ENCODE peak calls at places on chromosomes 13 and 19, in four cellular contexts. G, M, P and Y are unnamed samples.

GRCh38 chr13:72104656-72105180 is 237.7 kb upstream of the DACH1 start:
- DNase-seq in M (no peak), G (no peak), P (no peak), Y (no peak)

GRCh38 chr13:80555796-80556195 is 214.9 kb upstream of the SPRY2 start:
- DNase-seq in G (no peak), P (no peak), M (no peak), Y (no peak)

GRCh38 chr13:76885203-76886004 is 801 bp downstream of the KCTD12 start:
- DNase-seq in P (no peak), M (peak; percentile 81), G (peak; percentile 13), Y (no peak)

GRCh38 chr13:100131863-100132574 is 43.1 kb downstream of the PCCA start:
- DNase-seq in M (peak; percentile 23), G (no peak), P (no peak), Y (no peak)

GRCh38 chr13:109146912-109147624 is 517.7 kb downstream of the MYO16 start:
- DNase-seq in P (no peak), M (peak; percentile 45), G (no peak), Y (no peak)

GRCh38 chr13:101406787-101407186 is 9.5 kb downstream of the NALCN start:
- DNase-seq in G (no peak), M (no peak), P (no peak), Y (no peak)

GRCh38 chr19:53871448-53871847 is 3.8 kb downstream of the MYADM start:
- DNase-seq in P (no peak), G (no peak), M (no peak), Y (no peak)

GRCh38 chr19:13044160-13044853 is 49.0 kb downstream of the NFIX start:
- DNase-seq in M (no peak), P (no peak), G (no peak), Y (no peak)

GRCh38 chr13:110380359-110381028 is 73.4 kb downstream of the COL4A2 start:
- DNase-seq in P (no peak), G (no peak), M (no peak), Y (no peak)

GRCh38 chr13:89660752-89661151 is 1686.7 kb upstream of the MIR17HG start:
- DNase-seq in G (no peak), M (no peak), P (no peak), Y (no peak)

GRCh38 chr13:24683833-24684599 is 3.8 kb downstream of the ATP12A start:
- DNase-seq in G (no peak), M (peak; percentile 91), P (no peak), Y (peak; percentile 45)

GRCh38 chr19:29965529-29965928 is 23.5 kb downstream of the URI1 start:
- DNase-seq in M (no peak), P (no peak), G (no peak), Y (no peak)

GRCh38 chr13:30978981-30979956 is 46.8 kb downstream of the TEX26 start:
- DNase-seq in P (no peak), G (peak; percentile 85), M (peak; percentile 29), Y (no peak)

GRCh38 chr19:30423481-30423880 is 51.3 kb downstream of the ZNF536 start:
- DNase-seq in M (peak; percentile 83), P (no peak), G (no peak), Y (no peak)

GRCh38 chr19:9806781-9807180 is 12.1 kb downstream of the FBXL12 start:
- DNase-seq in M (no peak), G (no peak), P (no peak), Y (no peak)

GRCh38 chr13:110923086-110923485 is 8.2 kb upstream of the ANKRD10 start:
- DNase-seq in M (no peak), G (no peak), P (no peak), Y (no peak)

GRCh38 chr13:83881031-83881727 is 1.1 kb downstream of the SLITRK1 start:
- DNase-seq in P (no peak), G (no peak), M (no peak), Y (no peak)

GRCh38 chr19:2461751-2462634 is 5.2 kb upstream of the LMNB2 start:
- DNase-seq in M (peak; percentile 92), P (no peak), G (no peak), Y (peak; percentile 59)

GRCh38 chr19:4012092-4012974 is 4.8 kb downstream of the PIAS4 start:
- DNase-seq in G (no peak), P (no peak), M (peak; percentile 10), Y (no peak)

GRCh38 chr19:10461047-10461949 is 41.0 kb downstream of the PDE4A start:
- DNase-seq in P (peak; percentile 60), G (peak; percentile 90), M (peak; percentile 99), Y (peak; percentile 96)

GRCh38 chr13:29428310-29428991 is 167.0 kb downstream of the SLC7A1 start:
- DNase-seq in M (peak; percentile 68), P (no peak), G (peak; percentile 25), Y (peak; percentile 11)

GRCh38 chr13:94324409-94325147 is 154.9 kb downstream of the DCT start:
- DNase-seq in P (no peak), M (no peak), G (no peak), Y (no peak)

GRCh38 chr13:63999614-64000013 is 2584.0 kb upstream of the PCDH20 start:
- DNase-seq in P (no peak), G (no peak), M (no peak), Y (no peak)

GRCh38 chr13:65378484-65378883 is 1851.7 kb downstream of the PCDH9 start:
- DNase-seq in G (no peak), P (no peak), M (no peak), Y (no peak)

GRCh38 chr13:52374873-52375411 is 31.0 kb downstream of the THSD1 start:
- DNase-seq in G (no peak), M (no peak), P (no peak), Y (no peak)

GRCh38 chr13:23866420-23867026 is 22.7 kb downstream of the MIPEP start:
- DNase-seq in P (no peak), G (no peak), M (no peak), Y (no peak)

GRCh38 chr13:47146136-47146535 is 249.3 kb upstream of the HTR2A start:
- DNase-seq in M (no peak), G (no peak), P (no peak), Y (no peak)

GRCh38 chr19:3304871-3305423 is 61.4 kb upstream of the NFIC start:
- DNase-seq in M (peak; percentile 75), G (no peak), P (peak; percentile 27), Y (peak; percentile 77)

GRCh38 chr13:112058519-112058873 is 8.5 kb upstream of the SOX1 start:
- DNase-seq in G (no peak), P (no peak), M (no peak), Y (no peak)

GRCh38 chr13:30370916-30371521 is 51.3 kb upstream of the UBE2L5 start:
- DNase-seq in P (no peak), G (no peak), M (no peak), Y (no peak)

GRCh38 chr13:47628666-47629065 is 372.4 kb downstream of the SUCLA2 start:
- DNase-seq in G (no peak), P (no peak), M (no peak), Y (no peak)

GRCh38 chr19:17145546-17146497 is 69.3 kb upstream of the USE1 start:
- DNase-seq in M (no peak), G (no peak), P (no peak), Y (no peak)
- TF ChIP-seq JUND in M (no peak), G (no peak), P (no peak), Y (no peak)

GRCh38 chr13:105612541-105612940 is 922.9 kb downstream of the EFNB2 start:
- DNase-seq in M (no peak), G (no peak), P (no peak), Y (no peak)
- TF ChIP-seq JUND in M (no peak), G (no peak), P (no peak), Y (no peak)

GRCh38 chr13:67353031-67353430 is 122.9 kb upstream of the PCDH9 start:
- DNase-seq in M (no peak), G (no peak), P (no peak), Y (no peak)
- TF ChIP-seq JUND in M (no peak), G (no peak), P (no peak), Y (no peak)

GRCh38 chr19:7349231-7349591 is 474 bp downstream of the ARHGEF18 start:
- DNase-seq in M (no peak), G (no peak), P (no peak), Y (no peak)

GRCh38 chr19:7349961-7350711 is 1.4 kb downstream of the ARHGEF18 start:
- DNase-seq in P (no peak), G (no peak), M (no peak), Y (no peak)

GRCh38 chr19:7346488-7346971 is 2.2 kb upstream of the ARHGEF18 start:
- DNase-seq in G (no peak), M (no peak), P (no peak), Y (no peak)

GRCh38 chr19:7351861-7352260 is 3.1 kb downstream of the ARHGEF18 start:
- DNase-seq in P (no peak), G (no peak), M (no peak), Y (no peak)

GRCh38 chr19:7348587-7349230 is at the start of gene ARHGEF18:
- DNase-seq in M (no peak), P (peak; percentile 59), G (no peak), Y (no peak)
- TF ChIP-seq JUND in M (no peak), P (no peak), G (no peak), Y (no peak)